ENCODE peak calls at places on chromosomes 6 and 20, in four cellular contexts. L is HFFc6, V is activated B cell treated with CpG ODN at 0.5 μM for 24 hours, H is Peyer's patch. G is an unnamed sample.
A peak's percentile ranks its signal among the peaks of the same experiment; 100 is the strongest.

GRCh38 chr20:64102647-64103354 is 4.6 kb downstream of the NPBWR2 start:
- DNase-seq in L (no peak), H (no peak), V (peak; percentile 18), G (no peak)

GRCh38 chr6:88586371-88587157 is 376.9 kb downstream of the RNGTT start:
- DNase-seq in H (no peak), V (no peak), L (no peak), G (no peak)

GRCh38 chr20:24149881-24150307 is 161.3 kb upstream of the GGTLC1 start:
- DNase-seq in H (no peak), V (no peak), L (no peak), G (no peak)

GRCh38 chr6:52612336-52613096 is 35.7 kb upstream of the TRAM2 start:
- DNase-seq in V (no peak), H (no peak), L (peak; percentile 89), G (no peak)

GRCh38 chr6:2760882-2761842 is 4.0 kb upstream of the WRNIP1 start:
- DNase-seq in V (no peak), L (no peak), H (no peak), G (no peak)

GRCh38 chr6:88380083-88380482 is 213.9 kb upstream of the CNR1 start:
- DNase-seq in H (no peak), L (peak; percentile 39), V (no peak), G (peak; percentile 45)

GRCh38 chr6:109801794-109802193 is 110.7 kb downstream of the FIG4 start:
- DNase-seq in L (no peak), V (no peak), H (no peak), G (no peak)

GRCh38 chr20:10652660-10653191 is 21.1 kb downstream of the JAG1 start:
- DNase-seq in H (no peak), L (no peak), V (no peak), G (no peak)

GRCh38 chr6:98845201-98846020 is 11.0 kb downstream of the POU3F2 start:
- DNase-seq in V (peak; percentile 60), L (peak; percentile 66), H (peak; percentile 80), G (peak; percentile 51)

GRCh38 chr20:36335187-36335870 is 29.2 kb downstream of the DLGAP4 start:
- DNase-seq in L (no peak), V (no peak), H (no peak), G (no peak)

GRCh38 chr6:162533009-162533400 is 194.6 kb downstream of the PRKN start:
- DNase-seq in V (no peak), H (no peak), L (no peak), G (no peak)

GRCh38 chr6:98980814-98981213 is 33.1 kb upstream of the FBXL4 start:
- DNase-seq in H (no peak), L (no peak), V (no peak), G (no peak)

GRCh38 chr6:136593748-136594490 is 43.7 kb upstream of the MAP7 start:
- DNase-seq in L (peak; percentile 99), V (no peak), H (no peak), G (no peak)

GRCh38 chr20:39109933-39110818 is 148.0 kb downstream of the DHX35 start:
- DNase-seq in V (no peak), H (no peak), L (no peak), G (no peak)

GRCh38 chr20:32031007-32031958 is 20.8 kb upstream of the HCK start:
- DNase-seq in L (peak; percentile 84), H (peak; percentile 78), V (peak; percentile 67), G (peak; percentile 56)

GRCh38 chr20:32029561-32029960 is 19.3 kb downstream of the CCM2L start:
- DNase-seq in L (no peak), H (no peak), V (no peak), G (no peak)

GRCh38 chr20:32024683-32025295 is 14.6 kb downstream of the CCM2L start:
- DNase-seq in L (no peak), H (no peak), V (no peak), G (no peak)

GRCh38 chr20:32027653-32028052 is 17.4 kb downstream of the CCM2L start:
- DNase-seq in L (no peak), H (no peak), V (no peak), G (no peak)

GRCh38 chr20:32028647-32029372 is 18.6 kb downstream of the CCM2L start:
- DNase-seq in V (no peak), L (no peak), H (no peak), G (no peak)
- TF ChIP-seq CTCF in V (no peak), L (no peak), H (no peak), G (no peak)

GRCh38 chr6:141309295-141309694 is 823.4 kb upstream of the GJE1 start:
- DNase-seq in V (no peak), H (no peak), L (no peak), G (no peak)
- TF ChIP-seq CTCF in V (no peak), H (no peak), L (peak; percentile 43), G (no peak)

GRCh38 chr6:39362487-39362865 is 40.0 kb upstream of the KCNK16 start:
- DNase-seq in L (no peak), V (no peak), H (no peak), G (no peak)
- TF ChIP-seq CTCF in L (no peak), V (no peak), H (no peak), G (no peak)

DNA sequence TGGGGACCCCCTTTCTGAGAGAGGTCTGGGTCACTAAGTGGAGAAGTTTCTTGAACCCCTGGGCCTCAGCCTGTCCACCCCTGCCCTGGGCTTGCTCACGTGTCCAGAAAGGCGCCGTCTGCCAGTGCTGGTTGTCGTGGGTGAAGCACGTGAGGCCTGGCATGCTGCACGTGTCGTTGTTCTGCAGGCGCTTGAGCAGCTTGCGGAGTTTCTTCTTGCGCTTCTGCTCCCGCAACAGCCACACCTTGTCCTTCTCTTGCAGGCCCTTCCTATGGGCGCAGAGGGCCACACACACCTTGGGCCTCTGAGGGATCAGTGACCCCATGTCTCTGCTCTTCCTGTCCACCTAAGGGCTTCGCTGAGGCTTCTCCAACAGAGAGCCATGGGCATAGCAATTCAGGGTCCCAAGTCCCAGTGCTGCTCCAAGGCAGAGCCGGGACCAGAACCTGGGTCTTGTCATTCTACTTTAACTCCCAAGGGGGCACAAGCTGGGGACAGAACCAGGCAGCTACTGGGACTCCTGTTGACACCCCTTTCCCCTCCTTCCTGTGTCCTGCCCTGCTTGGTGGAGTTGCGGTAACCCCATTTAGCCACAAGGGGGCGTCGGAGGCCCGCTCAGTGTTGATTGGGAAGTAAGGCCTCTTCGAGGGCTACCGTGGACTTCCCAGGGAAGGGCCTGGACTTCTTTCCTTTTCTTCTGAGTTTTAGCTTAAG is 121.8 kb downstream of the SULF2 start:
- DNase-seq in V (peak; percentile 69), H (peak; percentile 84), L (peak; percentile 69), G (peak; percentile 88)
- TF ChIP-seq CTCF in V (peak; percentile 75), H (peak; percentile 86), L (peak; percentile 99), G (peak; percentile 85)

DNA sequence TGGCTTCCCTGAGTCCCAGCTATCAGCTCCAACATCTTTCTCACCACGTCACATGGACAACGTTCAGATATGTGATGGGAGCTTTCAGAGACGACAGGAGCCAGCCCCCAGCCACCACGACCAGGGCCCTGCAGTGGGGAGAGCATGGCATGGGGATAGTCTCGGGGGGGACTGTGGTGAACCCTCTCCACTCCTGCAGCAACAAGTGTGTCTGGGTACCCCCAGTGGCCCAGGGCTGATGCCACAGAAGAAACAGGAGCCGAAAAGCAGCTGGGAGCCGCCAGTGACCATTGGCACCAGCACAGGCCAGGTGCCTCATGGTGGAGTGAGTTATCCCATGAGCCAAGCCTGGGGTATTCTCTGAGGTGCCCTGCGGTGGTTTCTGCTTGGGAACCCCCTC is 339.7 kb downstream of the TAF4 start:
- DNase-seq in H (no peak), V (no peak), L (no peak), G (no peak)
- TF ChIP-seq CTCF in H (no peak), V (no peak), L (no peak), G (no peak)

DNA sequence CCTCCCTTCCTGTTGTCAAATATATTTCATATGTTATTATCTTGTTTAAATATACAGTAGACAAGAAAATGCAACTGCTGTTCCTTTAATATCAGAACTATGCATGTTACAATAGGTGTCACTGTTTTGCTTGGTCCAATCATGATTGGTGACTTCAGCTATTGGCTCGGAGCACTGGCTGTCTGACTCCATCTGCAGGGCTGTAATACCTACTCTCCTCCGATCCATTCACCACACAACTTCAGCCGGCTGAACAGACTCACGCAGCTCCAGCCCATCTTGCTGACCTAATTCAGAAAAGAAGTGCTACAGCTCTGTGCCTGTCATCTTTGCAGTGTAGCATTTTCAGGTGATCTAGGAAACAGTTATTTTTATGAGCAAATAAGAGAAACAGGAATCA is at the start of gene BTBD3:
- DNase-seq in V (no peak), H (no peak), L (peak; percentile 60), G (peak; percentile 36)
- TF ChIP-seq CTCF in V (no peak), H (no peak), L (peak; percentile 30), G (no peak)

GRCh38 chr6:125584468-125584939 is 164.9 kb upstream of the HEY2 start:
- DNase-seq in L (no peak), H (no peak), V (no peak), G (no peak)
- TF ChIP-seq CTCF in L (no peak), H (no peak), V (no peak), G (no peak)

DNA sequence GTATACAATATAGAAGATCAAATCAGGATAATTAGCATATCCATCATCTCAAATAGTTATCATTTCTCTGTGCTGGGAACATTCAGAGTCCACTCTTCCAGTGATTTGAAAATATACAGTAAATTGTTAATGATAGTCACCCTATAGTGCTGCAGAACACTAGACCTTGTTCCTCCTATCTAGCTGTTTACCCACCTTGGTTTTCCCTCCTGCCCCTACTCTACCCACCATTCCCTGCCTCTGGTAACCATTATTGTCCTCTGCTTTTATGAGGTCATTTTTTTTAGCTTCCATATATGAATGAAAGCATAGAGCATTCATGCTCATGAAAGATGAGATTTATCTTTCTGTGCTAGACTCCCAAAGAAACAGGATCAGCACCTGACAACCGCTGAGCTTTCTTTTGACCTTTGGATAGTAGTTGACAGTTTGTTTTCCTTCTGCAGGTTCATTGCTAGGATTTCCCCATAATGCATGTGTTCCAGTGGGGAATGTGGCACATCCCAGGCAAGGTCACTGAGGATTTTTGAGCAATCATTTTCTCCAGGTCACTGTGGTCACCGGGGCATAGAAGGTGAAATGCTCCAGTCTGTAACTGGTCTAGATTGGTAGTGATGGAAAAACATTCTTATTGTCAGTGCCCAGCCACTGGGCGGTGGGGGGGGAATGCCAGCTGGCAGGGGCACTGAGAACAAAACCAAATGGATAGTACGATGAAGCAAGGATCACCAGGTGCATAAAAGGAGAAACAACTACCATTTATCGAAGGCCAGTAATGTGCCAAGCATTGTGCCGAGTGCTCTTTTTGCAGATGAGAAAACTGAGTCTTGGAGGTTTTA is 33.6 kb upstream of the BCAS1 start:
- DNase-seq in H (no peak), L (no peak), V (no peak), G (no peak)
- TF ChIP-seq CTCF in H (no peak), L (peak; percentile 56), V (no peak), G (no peak)

GRCh38 chr20:1325173-1326030 is 3.5 kb downstream of the SDCBP2 start:
- DNase-seq in L (peak; percentile 95), H (peak; percentile 95), V (peak; percentile 97), G (peak; percentile 99)
- TF ChIP-seq CTCF in L (peak; percentile 57), H (peak; percentile 11), V (no peak), G (peak; percentile 72)

G was measured in ovary.